ENCODE peak calls at places on chromosome 19, in nine cellular contexts. X is choroid plexus epithelial cell, S is GM06990, V is neural progenitor cell, C is omental fat pad, K is tibial nerve, Y is fibroblast of pulmonary artery, F is Caco-2, U is pancreas. T is an unnamed sample.

GRCh38 chr19:18119243-18120105 is 21.9 kb downstream of the MAST3 start:
- DNase-seq in X (no peak), S (peak; percentile 41), V (no peak), C (no peak), K (no peak), Y (no peak), F (no peak), U (no peak), T (no peak)

GRCh38 chr19:7870571-7871279 is 3.5 kb downstream of the PRR36 start:
- DNase-seq in X (peak; percentile 47), S (peak; percentile 83), V (peak; percentile 88), C (no peak), K (no peak), Y (peak; percentile 36), F (peak; percentile 91), U (peak; percentile 88), T (no peak)

GRCh38 chr19:5561559-5561958 is 6.2 kb downstream of the TINCR start:
- DNase-seq in X (no peak), S (no peak), V (no peak), C (no peak), K (no peak), Y (no peak), F (no peak), U (no peak), T (no peak)

GRCh38 chr19:13119654-13120053 is 1.6 kb downstream of the NACC1 start:
- DNase-seq in X (no peak), S (no peak), V (no peak), C (no peak), K (no peak), Y (no peak), F (no peak), U (no peak), T (no peak)

GRCh38 chr19:15775249-15775648 is 12.2 kb upstream of the OR10H5 start:
- DNase-seq in X (no peak), S (no peak), V (no peak), C (no peak), K (no peak), Y (no peak), F (no peak), U (no peak), T (no peak)

GRCh38 chr19:441213-441823 is 19.5 kb downstream of the SHC2 start:
- DNase-seq in X (no peak), S (no peak), V (no peak), C (no peak), K (no peak), Y (no peak), F (no peak), U (no peak), T (no peak)

GRCh38 chr19:51131780-51132680 is 7.3 kb downstream of the SIGLEC9 start:
- DNase-seq in X (peak; percentile 98), S (no peak), V (peak; percentile 43), C (no peak), K (no peak), Y (peak; percentile 86), F (peak; percentile 72), U (no peak), T (no peak)

GRCh38 chr19:17473041-17473440 is 2.7 kb downstream of the SLC27A1 start:
- DNase-seq in X (peak; percentile 93), S (no peak), V (no peak), C (no peak), K (no peak), Y (peak; percentile 79), F (no peak), U (no peak), T (no peak)

GRCh38 chr19:4455742-4456565 is 1.6 kb downstream of the UBXN6 start:
- DNase-seq in X (peak; percentile 86), S (no peak), V (peak; percentile 48), C (no peak), K (peak; percentile 50), Y (peak; percentile 78), F (no peak), U (peak; percentile 64), T (no peak)

GRCh38 chr19:45817725-45818301 is 2.7 kb upstream of the RSPH6A start:
- DNase-seq in X (no peak), S (no peak), V (peak; percentile 32), C (no peak), K (no peak), Y (no peak), F (no peak), U (peak; percentile 55), T (no peak)

GRCh38 chr19:54189020-54189667 is at the start of gene MBOAT7:
- DNase-seq in X (no peak), S (no peak), V (no peak), C (no peak), K (no peak), Y (no peak), F (no peak), U (no peak), T (no peak)

GRCh38 chr19:29495971-29496441 is 29.8 kb upstream of the VSTM2B start:
- DNase-seq in X (no peak), S (no peak), V (no peak), C (no peak), K (no peak), Y (no peak), F (no peak), U (no peak), T (no peak)

DNA sequence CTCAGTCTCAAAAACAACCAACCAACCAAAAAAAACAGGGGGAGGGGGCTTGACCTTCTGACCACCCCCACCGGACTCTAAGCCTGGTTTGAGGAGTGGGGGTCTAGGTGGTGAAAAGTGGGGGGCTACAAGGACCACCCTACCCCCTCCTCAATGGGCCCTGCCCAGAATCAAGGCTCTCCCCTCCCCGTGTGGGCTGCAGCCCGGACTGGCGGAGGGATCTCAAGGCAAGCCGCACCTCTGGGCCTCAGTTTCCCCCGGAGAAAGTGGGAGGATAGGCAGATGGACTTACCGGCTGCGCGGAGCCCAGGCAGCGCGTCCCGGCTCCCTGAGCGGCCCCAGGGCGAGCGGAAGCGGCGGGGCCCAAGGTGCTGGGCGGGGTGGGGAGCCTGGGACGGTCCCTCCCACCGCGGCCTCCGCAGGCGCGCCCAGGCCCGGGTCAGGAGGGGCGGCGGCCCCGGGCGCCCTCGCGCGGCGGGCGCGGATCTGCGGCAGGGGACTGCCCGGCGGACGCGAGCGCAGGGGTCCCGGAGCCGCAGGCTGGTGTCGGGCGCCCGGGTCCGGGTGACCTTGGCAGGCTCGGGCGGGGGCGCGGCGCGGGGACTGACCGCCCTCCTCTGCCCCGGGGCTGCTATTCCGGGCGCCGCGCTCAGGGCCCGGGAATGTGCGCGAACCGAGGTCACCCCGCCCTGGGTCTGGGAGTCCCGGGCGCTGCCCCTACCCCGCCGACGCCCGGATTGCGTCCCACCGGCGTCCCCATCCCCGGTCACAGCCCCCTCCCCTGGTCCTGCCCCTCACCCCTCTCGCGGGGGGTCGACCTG is at the start of gene ADAMTSL5:
- DNase-seq in X (peak; percentile 19), S (peak; percentile 73), V (peak; percentile 45), C (no peak), K (no peak), Y (peak; percentile 63), F (peak; percentile 75), U (no peak), T (no peak)
- TF ChIP-seq CTCF in X (no peak), S (no peak), V (no peak), C (no peak), K (peak; percentile 30), Y (no peak), F (peak; percentile 27), U (no peak), T (no peak)

GRCh38 chr19:58218899-58219298 is 9.8 kb upstream of the ZNF544 start:
- DNase-seq in X (peak; percentile 34), S (no peak), V (peak; percentile 26), C (no peak), K (no peak), Y (peak; percentile 34), F (no peak), U (no peak), T (no peak)
- TF ChIP-seq CTCF in X (peak; percentile 24), S (peak; percentile 31), V (peak; percentile 46), C (no peak), K (no peak), Y (peak; percentile 15), F (no peak), U (no peak), T (no peak)

DNA sequence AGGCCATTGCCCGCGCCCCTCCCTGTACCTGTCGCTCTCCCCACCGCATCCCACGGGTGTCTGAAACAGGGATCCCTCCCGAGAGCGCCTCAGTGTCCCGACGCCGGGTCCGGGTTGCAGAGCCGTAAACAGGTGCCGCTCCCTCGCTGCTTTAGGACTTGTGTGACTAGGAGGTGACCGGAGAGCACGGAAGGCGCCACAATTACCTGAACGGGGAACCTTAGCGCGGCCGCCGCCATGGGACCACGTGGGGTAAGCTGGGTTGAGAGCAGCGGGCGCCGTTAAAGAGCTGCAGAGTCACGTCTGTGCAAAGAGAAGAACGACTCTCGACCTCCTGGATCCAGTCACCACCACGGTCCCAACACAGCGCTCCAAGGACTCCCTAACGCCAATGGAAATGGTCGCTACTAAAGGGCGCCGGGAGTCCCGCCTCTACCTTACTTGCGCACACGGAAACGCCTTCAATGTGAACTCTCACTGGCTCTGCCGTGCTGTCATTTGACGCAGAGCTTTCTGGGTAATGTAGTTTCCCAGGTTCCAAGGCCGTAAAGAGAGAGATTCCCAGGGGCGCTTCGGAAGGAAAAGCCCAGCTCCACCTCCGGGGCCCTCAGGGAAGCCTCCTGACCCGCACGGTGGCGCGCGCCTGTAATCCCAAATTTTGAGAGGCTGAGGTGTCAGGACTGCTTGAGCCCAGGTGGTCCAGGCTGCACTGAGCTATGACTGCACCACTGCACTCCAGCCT is at the start of gene ZNF552:
- DNase-seq in X (peak; percentile 94), S (peak; percentile 76), V (peak; percentile 96), C (peak; percentile 62), K (peak; percentile 43), Y (peak; percentile 94), F (peak; percentile 94), U (peak; percentile 80), T (peak; percentile 76)
- TF ChIP-seq CTCF in X (no peak), S (no peak), V (no peak), C (no peak), K (no peak), Y (no peak), F (no peak), U (no peak), T (no peak)

GRCh38 chr19:34556500-34556899 is 74.9 kb downstream of the WTIP start:
- DNase-seq in X (peak; percentile 9), S (no peak), V (peak; percentile 65), C (no peak), K (no peak), Y (peak; percentile 19), F (no peak), U (peak; percentile 53), T (no peak)

GRCh38 chr19:34560229-34560628 is 78.7 kb downstream of the WTIP start:
- DNase-seq in X (no peak), S (no peak), V (no peak), C (no peak), K (no peak), Y (no peak), F (no peak), U (no peak), T (no peak)

GRCh38 chr19:34549833-34550232 is 68.3 kb downstream of the WTIP start:
- DNase-seq in X (no peak), S (no peak), V (no peak), C (no peak), K (no peak), Y (no peak), F (no peak), U (no peak), T (no peak)

GRCh38 chr19:34559045-34559444 is 77.5 kb downstream of the WTIP start:
- DNase-seq in X (no peak), S (no peak), V (no peak), C (no peak), K (no peak), Y (no peak), F (no peak), U (peak; percentile 51), T (no peak)

DNA sequence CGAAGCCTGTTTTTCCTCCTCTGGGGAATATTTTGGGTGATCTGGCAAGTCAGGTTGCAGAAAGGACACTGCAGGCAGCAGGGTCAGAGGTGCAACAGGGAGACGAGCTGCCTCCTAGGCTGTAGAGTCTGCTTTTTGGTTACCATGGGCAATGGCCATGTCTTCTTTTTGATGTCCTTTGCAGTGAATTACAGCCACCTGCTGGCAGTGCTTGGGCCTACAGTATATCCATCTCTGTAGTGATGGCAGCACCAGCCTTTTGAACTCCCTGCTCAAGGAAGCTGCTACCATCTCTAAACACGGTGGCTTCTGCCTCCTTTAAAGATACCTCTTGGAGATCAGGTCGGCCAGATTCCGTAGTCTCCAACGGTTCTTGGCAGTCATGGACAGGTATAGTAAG is 73.9 kb downstream of the WTIP start:
- DNase-seq in X (peak; percentile 30), S (no peak), V (peak; percentile 33), C (no peak), K (no peak), Y (peak; percentile 2), F (no peak), U (no peak), T (no peak)
- TF ChIP-seq CTCF in X (peak; percentile 45), S (peak; percentile 43), V (peak; percentile 39), C (no peak), K (no peak), Y (peak; percentile 17), F (peak; percentile 50), U (no peak), T (no peak)